ENCODE peak calls at places on chromosomes 3 and 15, in four cellular contexts. S, B, K and X are unnamed samples.
A peak's percentile ranks its signal among the peaks of the same experiment; 100 is the strongest.

GRCh38 chr3:31615071-31615875 is 82.5 kb downstream of the STT3B start:
- DNase-seq in S (no peak), B (no peak), K (no peak), X (no peak)

GRCh38 chr15:70495988-70496387 is 267.4 kb downstream of the UACA start:
- DNase-seq in B (no peak), K (no peak), S (no peak), X (no peak)

GRCh38 chr15:75815811-75816719 is 27.2 kb upstream of the UBE2Q2 start:
- DNase-seq in K (no peak), S (no peak), B (no peak), X (peak; percentile 26)

GRCh38 chr3:146035366-146035765 is 125.6 kb downstream of the PLOD2 start:
- DNase-seq in S (no peak), K (peak; percentile 60), B (peak; percentile 56), X (peak; percentile 17)

GRCh38 chr15:75008249-75009017 is 13.1 kb downstream of the SCAMP5 start:
- DNase-seq in S (no peak), K (no peak), B (no peak), X (no peak)

GRCh38 chr3:4581905-4582611 is 88.9 kb downstream of the ITPR1 start:
- DNase-seq in S (no peak), K (no peak), B (no peak), X (no peak)

GRCh38 chr3:139534992-139535879 is 4.3 kb downstream of the RBP1 start:
- DNase-seq in S (peak; percentile 57), B (no peak), K (no peak), X (no peak)

GRCh38 chr15:84604804-84605203 is 4.0 kb downstream of the ZSCAN2 start:
- DNase-seq in B (no peak), S (no peak), K (no peak), X (no peak)

GRCh38 chr3:10319804-10320203 is 1.1 kb downstream of the SEC13 start:
- DNase-seq in B (no peak), S (no peak), K (no peak), X (peak; percentile 9)

GRCh38 chr3:141929341-141929995 is 53.0 kb downstream of the ATP1B3 start:
- DNase-seq in K (no peak), B (no peak), S (no peak), X (no peak)